ENCODE peak calls at places on chromosomes 16 and 17, in seven cellular contexts. Q is effector memory CD8-positive, alpha-beta T cell; Y is progenitor cell of endocrine pancreas; V is mucosa of gallbladder; U is GF-D8; F is psoas muscle; E is AG04450. R is an unnamed sample.

GRCh38 chr17:73506470-73507435 is 137.5 kb downstream of the SDK2 start:
- DNase-seq in V (no peak), U (no peak), Q (no peak), E (no peak), Y (no peak), F (peak), R (no peak)

GRCh38 chr17:2171725-2172446 is 117.0 kb downstream of the HIC1 start:
- DNase-seq in V (peak), Y (no peak), Q (no peak), E (peak), F (peak), U (no peak), R (no peak)

GRCh38 chr17:57915980-57916757 is 39.0 kb downstream of the CUEDC1 start:
- DNase-seq in E (no peak), F (no peak), Y (peak), V (no peak), U (no peak), Q (no peak), R (no peak)

GRCh38 chr17:19712436-19713004 is 3.9 kb downstream of the SLC47A2 start:
- DNase-seq in U (no peak), F (no peak), Q (no peak), Y (no peak), E (no peak), V (no peak), R (no peak)

GRCh38 chr16:88599092-88599733 is 29.0 kb downstream of the ZC3H18 start:
- DNase-seq in F (peak), U (peak), Y (no peak), E (no peak), V (peak), Q (no peak), R (no peak)

GRCh38 chr16:17211797-17212196 is 259.0 kb downstream of the XYLT1 start:
- DNase-seq in U (no peak), F (no peak), V (no peak), Q (peak), Y (no peak), E (no peak), R (no peak)

GRCh38 chr16:4005281-4005680 is 111.0 kb downstream of the ADCY9 start:
- DNase-seq in V (no peak), Q (no peak), F (peak), Y (no peak), E (no peak), U (no peak), R (no peak)

GRCh38 chr16:26334218-26335111 is 642.7 kb downstream of the HS3ST4 start:
- DNase-seq in U (peak), F (no peak), V (no peak), E (no peak), Y (no peak), Q (no peak), R (no peak)

GRCh38 chr17:7557825-7558543 is 566 bp upstream of the TNFSF13 start:
- DNase-seq in V (peak), U (peak), E (no peak), F (peak), Q (no peak), Y (no peak), R (no peak)

GRCh38 chr17:78125138-78125913 is 3.2 kb downstream of the TMC6 start:
- DNase-seq in Y (no peak), V (no peak), F (peak), E (no peak), Q (no peak), U (peak), R (no peak)

GRCh38 chr17:39709998-39710964 is 10.4 kb downstream of the ERBB2 start:
- DNase-seq in E (no peak), Y (no peak), Q (no peak), U (no peak), V (no peak), F (peak), R (no peak)

GRCh38 chr16:30092373-30093010 is 768 bp upstream of the TBX6 start:
- DNase-seq in V (peak), U (peak), Y (no peak), Q (peak), E (no peak), F (peak), R (peak)

GRCh38 chr16:11079657-11080187 is 135.4 kb downstream of the CLEC16A start:
- DNase-seq in Q (no peak), F (no peak), U (no peak), V (no peak), Y (no peak), E (peak), R (no peak)

GRCh38 chr16:49649013-49649785 is 206.7 kb downstream of the ZNF423 start:
- DNase-seq in V (peak), U (no peak), F (no peak), Q (no peak), E (no peak), Y (no peak), R (no peak)

GRCh38 chr17:56325561-56325960 is 172.3 kb downstream of the ANKFN1 start:
- DNase-seq in V (no peak), E (no peak), U (no peak), Y (no peak), Q (no peak), F (no peak), R (no peak)

GRCh38 chr16:10878328-10878643 is 1.3 kb downstream of the CIITA start:
- DNase-seq in E (no peak), V (no peak), U (no peak), Y (no peak), Q (no peak), F (no peak), R (no peak)

GRCh38 chr17:59001158-59001814 is 105.4 kb downstream of the TRIM37 start:
- DNase-seq in F (no peak), U (peak), Y (no peak), V (peak), Q (peak), E (no peak), R (peak)

GRCh38 chr16:28189237-28189636 is 22.5 kb downstream of the XPO6 start:
- DNase-seq in V (no peak), Y (no peak), Q (no peak), F (no peak), E (no peak), U (no peak), R (no peak)

GRCh38 chr17:31147507-31148202 is 52.9 kb downstream of the NF1 start:
- DNase-seq in Y (no peak), E (no peak), V (no peak), Q (no peak), U (no peak), F (no peak), R (no peak)

GRCh38 chr16:85527042-85527766 is 85.9 kb upstream of the GSE1 start:
- DNase-seq in V (no peak), F (no peak), Y (no peak), U (no peak), Q (no peak), E (no peak), R (no peak)

GRCh38 chr17:18315498-18316360 is 636 bp downstream of the SMCR8 start:
- DNase-seq in Y (no peak), Q (no peak), F (no peak), E (no peak), V (peak), U (peak), R (no peak)

GRCh38 chr17:12256380-12256995 is 235.8 kb downstream of the MAP2K4 start:
- DNase-seq in E (peak), U (no peak), Y (no peak), F (no peak), Q (no peak), V (peak), R (peak)

GRCh38 chr16:6558133-6558532 is 774.5 kb upstream of the RBFOX1 start:
- DNase-seq in Q (no peak), F (no peak), V (no peak), Y (no peak), E (no peak), U (no peak), R (no peak)

GRCh38 chr17:42365136-42365535 is 23.1 kb downstream of the STAT3 start:
- DNase-seq in V (no peak), E (no peak), F (no peak), Q (no peak), U (no peak), Y (no peak), R (no peak)

GRCh38 chr16:31085371-31085770 is 3.4 kb downstream of the PRSS53 start:
- DNase-seq in E (no peak), Y (no peak), V (no peak), F (no peak), U (no peak), Q (no peak), R (no peak)

GRCh38 chr17:44775838-44776621 is 17.2 kb downstream of the ADAM11 start:
- DNase-seq in Y (no peak), V (peak), E (no peak), Q (peak), F (no peak), U (no peak), R (no peak)

GRCh38 chr16:23999663-24000062 is 163.9 kb downstream of the PRKCB start:
- DNase-seq in F (no peak), Y (no peak), Q (no peak), E (no peak), U (no peak), V (no peak), R (peak)

GRCh38 chr16:48158296-48158695 is 2.5 kb upstream of the ABCC12 start:
- DNase-seq in Q (no peak), V (no peak), U (no peak), Y (no peak), E (peak), F (no peak), R (peak)

GRCh38 chr16:10339777-10340752 is 45.8 kb upstream of the ATF7IP2 start:
- DNase-seq in U (peak), E (no peak), Y (no peak), F (no peak), V (no peak), Q (no peak), R (no peak)

GRCh38 chr16:68406458-68407041 is 41.8 kb downstream of the SMPD3 start:
- DNase-seq in Q (no peak), Y (no peak), F (no peak), E (no peak), V (no peak), U (no peak), R (no peak)

GRCh38 chr16:65876624-65877023 is 489.9 kb upstream of the CDH5 start:
- DNase-seq in U (no peak), Y (no peak), Q (no peak), V (no peak), F (no peak), E (no peak), R (no peak)

GRCh38 chr17:77957215-77957868 is 1.2 kb upstream of the TNRC6C start:
- DNase-seq in U (no peak), Y (no peak), Q (peak), E (no peak), F (no peak), V (no peak), R (peak)

GRCh38 chr16:1825864-1826690 is 548 bp downstream of the HAGH start:
- DNase-seq in V (peak), Q (peak), E (peak), U (peak), Y (peak), F (no peak), R (no peak)

R was measured in GM12878.